ENCODE peak calls at places on chromosome 20, in seven cellular contexts. One of them, this sample, is unnamed.
A peak's percentile ranks its signal among the peaks of the same experiment; 100 is the strongest.

GRCh38 chr20:63177785-63178444 is 38.0 kb downstream of the YTHDF1 start:
- DNase-seq in IMR-90: no peak
- DNase-seq in fibroblast of lung: no peak
- DNase-seq in AG10803: no peak
- DNase-seq in fibroblast of villous mesenchyme: no peak
- DNase-seq in cardiac fibroblast: no peak
- DNase-seq in BJ: no peak
- DNase-seq in this sample: no peak

GRCh38 chr20:23744726-23745646 is 5.7 kb downstream of the CST1 start:
- DNase-seq in fibroblast of villous mesenchyme: peak; percentile 33
- DNase-seq in cardiac fibroblast: peak; percentile 1
- DNase-seq in IMR-90: peak; percentile 10
- DNase-seq in AG10803: no peak
- DNase-seq in BJ: no peak
- DNase-seq in fibroblast of lung: no peak
- DNase-seq in this sample: no peak

GRCh38 chr20:57308451-57309410 is 20.9 kb upstream of the SPO11 start:
- DNase-seq in BJ: no peak
- DNase-seq in AG10803: no peak
- DNase-seq in IMR-90: no peak
- DNase-seq in fibroblast of lung: no peak
- DNase-seq in cardiac fibroblast: no peak
- DNase-seq in fibroblast of villous mesenchyme: peak; percentile 1
- DNase-seq in this sample: no peak

GRCh38 chr20:59828478-59829414 is 104.7 kb downstream of the SYCP2 start:
- DNase-seq in fibroblast of villous mesenchyme: no peak
- DNase-seq in IMR-90: no peak
- DNase-seq in fibroblast of lung: no peak
- DNase-seq in AG10803: no peak
- DNase-seq in BJ: no peak
- DNase-seq in cardiac fibroblast: no peak
- DNase-seq in this sample: no peak

GRCh38 chr20:12914804-12915203 is 94.0 kb upstream of the SPTLC3 start:
- DNase-seq in cardiac fibroblast: no peak
- DNase-seq in BJ: no peak
- DNase-seq in AG10803: no peak
- DNase-seq in fibroblast of villous mesenchyme: no peak
- DNase-seq in fibroblast of lung: no peak
- DNase-seq in IMR-90: no peak
- DNase-seq in this sample: no peak

GRCh38 chr20:49381558-49382493 is 100.6 kb downstream of the KCNB1 start:
- DNase-seq in AG10803: peak; percentile 42
- DNase-seq in cardiac fibroblast: peak; percentile 87
- DNase-seq in fibroblast of villous mesenchyme: peak; percentile 9
- DNase-seq in fibroblast of lung: peak; percentile 63
- DNase-seq in BJ: no peak
- DNase-seq in IMR-90: peak; percentile 10
- DNase-seq in this sample: peak; percentile 96

GRCh38 chr20:17822039-17822438 is 122.3 kb downstream of the BANF2 start:
- DNase-seq in cardiac fibroblast: peak; percentile 82
- DNase-seq in BJ: no peak
- DNase-seq in fibroblast of villous mesenchyme: peak; percentile 92
- DNase-seq in IMR-90: peak; percentile 72
- DNase-seq in fibroblast of lung: peak; percentile 96
- DNase-seq in AG10803: peak; percentile 81
- DNase-seq in this sample: peak; percentile 61

GRCh38 chr20:32650545-32650944 is 23.2 kb downstream of the C20orf203 start:
- DNase-seq in IMR-90: no peak
- DNase-seq in fibroblast of villous mesenchyme: no peak
- DNase-seq in AG10803: no peak
- DNase-seq in BJ: no peak
- DNase-seq in cardiac fibroblast: no peak
- DNase-seq in fibroblast of lung: no peak
- DNase-seq in this sample: no peak

GRCh38 chr20:62268228-62268900 is 30.0 kb downstream of the OSBPL2 start:
- DNase-seq in fibroblast of lung: no peak
- DNase-seq in BJ: no peak
- DNase-seq in cardiac fibroblast: no peak
- DNase-seq in fibroblast of villous mesenchyme: no peak
- DNase-seq in IMR-90: no peak
- DNase-seq in AG10803: no peak
- DNase-seq in this sample: no peak

GRCh38 chr20:58192567-58192966 is 35.9 kb downstream of the ANKRD60 start:
- DNase-seq in fibroblast of lung: no peak
- DNase-seq in cardiac fibroblast: no peak
- DNase-seq in BJ: no peak
- DNase-seq in fibroblast of villous mesenchyme: no peak
- DNase-seq in AG10803: no peak
- DNase-seq in IMR-90: no peak
- DNase-seq in this sample: peak; percentile 16

GRCh38 chr20:33894798-33895197 is 83.7 kb downstream of the CHMP4B start:
- DNase-seq in fibroblast of lung: no peak
- DNase-seq in fibroblast of villous mesenchyme: peak; percentile 28
- DNase-seq in BJ: no peak
- DNase-seq in IMR-90: no peak
- DNase-seq in AG10803: peak; percentile 62
- DNase-seq in cardiac fibroblast: peak; percentile 77
- DNase-seq in this sample: no peak
- TF ChIP-seq CTCF in fibroblast of lung: no peak
- TF ChIP-seq CTCF in fibroblast of villous mesenchyme: no peak
- TF ChIP-seq CTCF in BJ: no peak
- TF ChIP-seq CTCF in IMR-90: no peak
- TF ChIP-seq CTCF in AG10803: no peak
- TF ChIP-seq CTCF in cardiac fibroblast: no peak
- TF ChIP-seq CTCF in this sample: no peak

GRCh38 chr20:1885254-1885653 is 10.0 kb upstream of the SIRPA start:
- DNase-seq in fibroblast of lung: no peak
- DNase-seq in cardiac fibroblast: no peak
- DNase-seq in fibroblast of villous mesenchyme: no peak
- DNase-seq in AG10803: no peak
- DNase-seq in BJ: no peak
- DNase-seq in IMR-90: no peak
- DNase-seq in this sample: no peak

GRCh38 chr20:1887321-1887720 is 7.9 kb upstream of the SIRPA start:
- DNase-seq in AG10803: no peak
- DNase-seq in IMR-90: no peak
- DNase-seq in cardiac fibroblast: no peak
- DNase-seq in fibroblast of lung: no peak
- DNase-seq in BJ: no peak
- DNase-seq in fibroblast of villous mesenchyme: no peak
- DNase-seq in this sample: no peak

GRCh38 chr20:1883986-1884385 is 11.2 kb upstream of the SIRPA start:
- DNase-seq in IMR-90: no peak
- DNase-seq in AG10803: no peak
- DNase-seq in fibroblast of villous mesenchyme: no peak
- DNase-seq in cardiac fibroblast: no peak
- DNase-seq in fibroblast of lung: no peak
- DNase-seq in BJ: no peak
- DNase-seq in this sample: no peak

GRCh38 chr20:1887756-1888155 is 7.5 kb upstream of the SIRPA start:
- DNase-seq in IMR-90: no peak
- DNase-seq in BJ: no peak
- DNase-seq in cardiac fibroblast: no peak
- DNase-seq in AG10803: no peak
- DNase-seq in fibroblast of villous mesenchyme: no peak
- DNase-seq in fibroblast of lung: no peak
- DNase-seq in this sample: no peak

DNA sequence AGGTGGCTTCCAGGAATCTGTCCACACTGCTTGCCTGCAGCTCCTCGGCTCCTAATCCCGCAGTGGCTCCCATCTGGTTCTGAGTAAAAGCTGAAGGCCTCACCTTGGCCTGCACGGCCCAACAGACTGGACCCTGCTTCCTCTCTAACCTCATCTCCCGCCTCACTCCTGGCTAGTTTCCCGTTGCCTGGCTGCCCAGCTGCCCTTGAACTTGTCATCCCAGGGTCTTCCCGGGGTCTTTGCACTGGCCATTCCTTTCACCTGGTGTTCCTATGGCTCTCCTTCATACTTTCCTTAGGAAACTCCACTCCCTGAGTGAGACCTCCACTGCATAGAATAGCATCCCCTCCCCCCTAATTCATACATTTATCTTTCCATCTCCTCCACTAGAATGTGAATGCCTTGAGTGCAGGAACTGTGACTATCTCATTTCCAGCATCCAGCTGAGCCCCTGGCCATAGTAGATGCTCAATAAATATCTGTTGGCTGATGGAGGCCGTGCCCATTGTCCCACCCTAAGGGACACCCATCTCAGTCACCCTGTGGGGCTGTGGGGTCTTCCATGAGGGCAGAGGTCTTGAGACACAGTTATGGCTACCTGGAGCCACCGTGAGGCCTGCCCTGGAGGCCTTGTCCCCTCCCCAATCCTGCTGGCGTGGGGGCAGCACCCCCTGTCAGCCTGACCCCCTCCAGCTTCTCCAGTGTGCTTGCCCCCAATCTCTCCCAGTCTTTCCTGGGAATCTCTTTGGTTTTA is 9.1 kb upstream of the SIRPA start:
- DNase-seq in AG10803: no peak
- DNase-seq in BJ: no peak
- DNase-seq in cardiac fibroblast: no peak
- DNase-seq in fibroblast of lung: no peak
- DNase-seq in fibroblast of villous mesenchyme: no peak
- DNase-seq in IMR-90: no peak
- DNase-seq in this sample: no peak
- TF ChIP-seq CTCF in AG10803: no peak
- TF ChIP-seq CTCF in BJ: no peak
- TF ChIP-seq CTCF in cardiac fibroblast: no peak
- TF ChIP-seq CTCF in fibroblast of lung: no peak
- TF ChIP-seq CTCF in fibroblast of villous mesenchyme: no peak
- TF ChIP-seq CTCF in IMR-90: no peak
- TF ChIP-seq CTCF in this sample: no peak

GRCh38 chr20:41412324-41412723 is 45.7 kb upstream of the EMILIN3 start:
- DNase-seq in IMR-90: no peak
- DNase-seq in fibroblast of villous mesenchyme: no peak
- DNase-seq in cardiac fibroblast: no peak
- DNase-seq in BJ: no peak
- DNase-seq in AG10803: no peak
- DNase-seq in fibroblast of lung: no peak
- DNase-seq in this sample: no peak

GRCh38 chr20:41408986-41409385 is 42.4 kb upstream of the EMILIN3 start:
- DNase-seq in AG10803: no peak
- DNase-seq in IMR-90: no peak
- DNase-seq in cardiac fibroblast: no peak
- DNase-seq in fibroblast of lung: no peak
- DNase-seq in fibroblast of villous mesenchyme: no peak
- DNase-seq in BJ: no peak
- DNase-seq in this sample: no peak

GRCh38 chr20:41408131-41408789 is 41.6 kb upstream of the EMILIN3 start:
- DNase-seq in IMR-90: no peak
- DNase-seq in fibroblast of villous mesenchyme: no peak
- DNase-seq in cardiac fibroblast: no peak
- DNase-seq in AG10803: no peak
- DNase-seq in BJ: no peak
- DNase-seq in fibroblast of lung: no peak
- DNase-seq in this sample: no peak

GRCh38 chr20:41413169-41413568 is 46.6 kb upstream of the EMILIN3 start:
- DNase-seq in IMR-90: no peak
- DNase-seq in AG10803: no peak
- DNase-seq in cardiac fibroblast: no peak
- DNase-seq in fibroblast of villous mesenchyme: no peak
- DNase-seq in BJ: no peak
- DNase-seq in fibroblast of lung: no peak
- DNase-seq in this sample: no peak

GRCh38 chr20:41411458-41411857 is 44.8 kb upstream of the EMILIN3 start:
- DNase-seq in IMR-90: peak; percentile 28
- DNase-seq in fibroblast of lung: peak; percentile 67
- DNase-seq in BJ: no peak
- DNase-seq in AG10803: peak; percentile 74
- DNase-seq in fibroblast of villous mesenchyme: peak; percentile 54
- DNase-seq in cardiac fibroblast: peak; percentile 64
- DNase-seq in this sample: peak; percentile 9
- TF ChIP-seq CTCF in IMR-90: peak; percentile 45
- TF ChIP-seq CTCF in fibroblast of lung: peak; percentile 23
- TF ChIP-seq CTCF in BJ: peak; percentile 41
- TF ChIP-seq CTCF in AG10803: peak; percentile 58
- TF ChIP-seq CTCF in fibroblast of villous mesenchyme: peak; percentile 38
- TF ChIP-seq CTCF in cardiac fibroblast: peak; percentile 32
- TF ChIP-seq CTCF in this sample: peak; percentile 41

GRCh38 chr20:31595654-31596411 is 9.3 kb upstream of the ID1 start:
- DNase-seq in IMR-90: peak; percentile 86
- DNase-seq in fibroblast of villous mesenchyme: peak; percentile 99
- DNase-seq in fibroblast of lung: peak; percentile 99
- DNase-seq in AG10803: peak; percentile 97
- DNase-seq in BJ: peak; percentile 95
- DNase-seq in cardiac fibroblast: peak; percentile 99
- DNase-seq in this sample: peak; percentile 92

GRCh38 chr20:31594558-31595379 is 10.3 kb upstream of the ID1 start:
- DNase-seq in IMR-90: no peak
- DNase-seq in fibroblast of villous mesenchyme: no peak
- DNase-seq in BJ: no peak
- DNase-seq in AG10803: no peak
- DNase-seq in fibroblast of lung: no peak
- DNase-seq in cardiac fibroblast: peak; percentile 40
- DNase-seq in this sample: no peak

GRCh38 chr20:31594002-31594557 is 11.0 kb upstream of the ID1 start:
- DNase-seq in cardiac fibroblast: no peak
- DNase-seq in IMR-90: no peak
- DNase-seq in fibroblast of villous mesenchyme: no peak
- DNase-seq in fibroblast of lung: no peak
- DNase-seq in BJ: no peak
- DNase-seq in AG10803: no peak
- DNase-seq in this sample: no peak

GRCh38 chr20:31595380-31595653 is 9.8 kb upstream of the ID1 start:
- DNase-seq in fibroblast of villous mesenchyme: no peak
- DNase-seq in IMR-90: no peak
- DNase-seq in AG10803: no peak
- DNase-seq in BJ: no peak
- DNase-seq in fibroblast of lung: no peak
- DNase-seq in cardiac fibroblast: no peak
- DNase-seq in this sample: no peak

DNA sequence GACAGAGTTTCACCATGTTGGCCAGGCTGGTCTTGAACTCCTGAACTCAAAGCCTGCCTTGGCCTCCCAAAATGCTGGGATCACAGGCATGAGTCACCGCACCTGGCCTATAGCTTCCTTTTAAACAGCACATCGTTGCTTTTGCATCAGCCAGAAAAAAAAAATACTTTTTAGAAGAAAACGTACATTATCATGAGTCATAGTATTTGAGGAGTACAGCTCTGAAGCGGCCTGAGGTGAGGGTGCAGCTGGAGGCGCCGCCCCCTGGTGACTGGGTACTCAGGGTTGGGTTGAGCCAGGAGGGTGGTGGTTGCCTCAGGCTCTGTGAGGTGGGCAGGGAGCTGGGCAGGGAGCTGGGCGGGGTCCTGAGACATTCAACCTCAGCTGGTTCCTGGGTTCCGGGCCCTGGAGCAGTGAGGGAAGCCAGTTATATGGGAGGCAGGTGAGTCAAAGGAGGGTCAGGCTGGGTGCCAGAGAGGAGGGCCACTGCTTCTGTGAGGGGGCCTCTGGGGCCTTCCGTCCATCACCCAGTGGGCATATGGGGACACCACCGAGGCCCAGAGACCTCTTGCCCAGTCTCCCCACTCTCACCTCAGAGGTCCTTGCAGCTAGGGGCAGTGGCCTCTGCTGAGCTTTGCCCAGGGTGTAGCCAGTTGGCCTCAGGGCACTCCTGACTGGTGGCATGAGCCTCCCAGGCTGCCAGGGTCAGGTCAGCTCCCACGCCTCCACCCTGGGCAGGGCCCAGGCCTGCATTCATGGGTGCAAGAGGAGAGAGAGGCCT is 11.7 kb upstream of the ID1 start:
- DNase-seq in fibroblast of villous mesenchyme: peak; percentile 81
- DNase-seq in AG10803: peak; percentile 65
- DNase-seq in IMR-90: peak; percentile 89
- DNase-seq in fibroblast of lung: peak; percentile 90
- DNase-seq in cardiac fibroblast: peak; percentile 80
- DNase-seq in BJ: no peak
- DNase-seq in this sample: peak; percentile 99
- TF ChIP-seq CTCF in fibroblast of villous mesenchyme: no peak
- TF ChIP-seq CTCF in AG10803: no peak
- TF ChIP-seq CTCF in IMR-90: peak; percentile 27
- TF ChIP-seq CTCF in fibroblast of lung: no peak
- TF ChIP-seq CTCF in cardiac fibroblast: peak; percentile 7
- TF ChIP-seq CTCF in BJ: peak; percentile 22
- TF ChIP-seq CTCF in this sample: no peak